ENCODE peak calls at places on chromosomes 11 and 22, in nine cellular contexts. One of them, this sample, is unnamed.
A peak's percentile ranks its signal among the peaks of the same experiment; 100 is the strongest.

GRCh38 chr22:30868663-30869385 is 99.8 kb downstream of the MORC2 start:
- DNase-seq in activated T-cell treated with anti-CD3 and anti-CD28 coated beads for 1 hour: no peak
- DNase-seq in HS-27A: no peak
- DNase-seq in RCC 7860: no peak
- DNase-seq in naive thymus-derived CD8-positive, alpha-beta T cell: no peak
- DNase-seq in right cardiac atrium: peak; percentile 34
- DNase-seq in Kasumi-1: no peak
- DNase-seq in NCI-H1930: no peak
- DNase-seq in EH: peak; percentile 16
- DNase-seq in this sample: no peak

GRCh38 chr11:85764796-85765195 is 46.1 kb downstream of the SYTL2 start:
- DNase-seq in activated T-cell treated with anti-CD3 and anti-CD28 coated beads for 1 hour: no peak
- DNase-seq in HS-27A: no peak
- DNase-seq in RCC 7860: no peak
- DNase-seq in naive thymus-derived CD8-positive, alpha-beta T cell: no peak
- DNase-seq in right cardiac atrium: no peak
- DNase-seq in Kasumi-1: no peak
- DNase-seq in NCI-H1930: no peak
- DNase-seq in EH: no peak
- DNase-seq in this sample: no peak

GRCh38 chr11:8807544-8808225 is 103.3 kb upstream of the AKIP1 start:
- DNase-seq in activated T-cell treated with anti-CD3 and anti-CD28 coated beads for 1 hour: no peak
- DNase-seq in HS-27A: peak; percentile 62
- DNase-seq in RCC 7860: peak; percentile 32
- DNase-seq in naive thymus-derived CD8-positive, alpha-beta T cell: no peak
- DNase-seq in right cardiac atrium: peak; percentile 79
- DNase-seq in Kasumi-1: no peak
- DNase-seq in NCI-H1930: no peak
- DNase-seq in EH: peak; percentile 96
- DNase-seq in this sample: no peak

GRCh38 chr22:43387815-43388214 is 24.0 kb upstream of the MPPED1 start:
- DNase-seq in activated T-cell treated with anti-CD3 and anti-CD28 coated beads for 1 hour: no peak
- DNase-seq in HS-27A: no peak
- DNase-seq in RCC 7860: no peak
- DNase-seq in naive thymus-derived CD8-positive, alpha-beta T cell: no peak
- DNase-seq in right cardiac atrium: no peak
- DNase-seq in Kasumi-1: no peak
- DNase-seq in NCI-H1930: no peak
- DNase-seq in EH: no peak
- DNase-seq in this sample: no peak

GRCh38 chr11:126992065-126992803 is 8.3 kb downstream of the KIRREL3 start:
- DNase-seq in activated T-cell treated with anti-CD3 and anti-CD28 coated beads for 1 hour: no peak
- DNase-seq in HS-27A: peak; percentile 67
- DNase-seq in RCC 7860: peak; percentile 99
- DNase-seq in naive thymus-derived CD8-positive, alpha-beta T cell: no peak
- DNase-seq in right cardiac atrium: no peak
- DNase-seq in Kasumi-1: no peak
- DNase-seq in NCI-H1930: no peak
- DNase-seq in EH: peak; percentile 100
- DNase-seq in this sample: no peak

GRCh38 chr11:17575431-17576425 is 28.7 kb downstream of the OTOG start:
- DNase-seq in activated T-cell treated with anti-CD3 and anti-CD28 coated beads for 1 hour: no peak
- DNase-seq in HS-27A: no peak
- DNase-seq in RCC 7860: no peak
- DNase-seq in naive thymus-derived CD8-positive, alpha-beta T cell: no peak
- DNase-seq in right cardiac atrium: no peak
- DNase-seq in Kasumi-1: no peak
- DNase-seq in NCI-H1930: no peak
- DNase-seq in EH: no peak
- DNase-seq in this sample: no peak

GRCh38 chr11:102241026-102241425 is 76.3 kb upstream of the BIRC3 start:
- DNase-seq in activated T-cell treated with anti-CD3 and anti-CD28 coated beads for 1 hour: no peak
- DNase-seq in HS-27A: no peak
- DNase-seq in RCC 7860: peak; percentile 30
- DNase-seq in naive thymus-derived CD8-positive, alpha-beta T cell: no peak
- DNase-seq in right cardiac atrium: no peak
- DNase-seq in Kasumi-1: no peak
- DNase-seq in NCI-H1930: no peak
- DNase-seq in EH: peak; percentile 66
- DNase-seq in this sample: no peak

GRCh38 chr11:40328890-40329617 is 1130.4 kb downstream of the LRRC4C start:
- DNase-seq in activated T-cell treated with anti-CD3 and anti-CD28 coated beads for 1 hour: no peak
- DNase-seq in HS-27A: peak; percentile 46
- DNase-seq in RCC 7860: peak; percentile 99
- DNase-seq in naive thymus-derived CD8-positive, alpha-beta T cell: no peak
- DNase-seq in right cardiac atrium: no peak
- DNase-seq in Kasumi-1: no peak
- DNase-seq in NCI-H1930: no peak
- DNase-seq in EH: peak; percentile 100
- DNase-seq in this sample: no peak

GRCh38 chr22:31346255-31346732 is at the start of gene PATZ1:
- DNase-seq in activated T-cell treated with anti-CD3 and anti-CD28 coated beads for 1 hour: peak; percentile 69
- DNase-seq in HS-27A: peak; percentile 34
- DNase-seq in RCC 7860: peak; percentile 36
- DNase-seq in naive thymus-derived CD8-positive, alpha-beta T cell: peak; percentile 89
- DNase-seq in right cardiac atrium: peak; percentile 91
- DNase-seq in Kasumi-1: peak; percentile 92
- DNase-seq in NCI-H1930: peak; percentile 67
- DNase-seq in EH: peak; percentile 78
- DNase-seq in this sample: peak; percentile 43

GRCh38 chr11:75339685-75340409 is 11.6 kb downstream of the ARRB1 start:
- DNase-seq in activated T-cell treated with anti-CD3 and anti-CD28 coated beads for 1 hour: no peak
- DNase-seq in HS-27A: no peak
- DNase-seq in RCC 7860: no peak
- DNase-seq in naive thymus-derived CD8-positive, alpha-beta T cell: no peak
- DNase-seq in right cardiac atrium: peak; percentile 78
- DNase-seq in Kasumi-1: no peak
- DNase-seq in NCI-H1930: no peak
- DNase-seq in EH: peak; percentile 22
- DNase-seq in this sample: no peak

GRCh38 chr22:26466196-26466595 is 17.4 kb downstream of the HPS4 start:
- DNase-seq in activated T-cell treated with anti-CD3 and anti-CD28 coated beads for 1 hour: no peak
- DNase-seq in HS-27A: no peak
- DNase-seq in RCC 7860: no peak
- DNase-seq in naive thymus-derived CD8-positive, alpha-beta T cell: no peak
- DNase-seq in right cardiac atrium: no peak
- DNase-seq in Kasumi-1: no peak
- DNase-seq in NCI-H1930: no peak
- DNase-seq in EH: peak; percentile 11
- DNase-seq in this sample: no peak

GRCh38 chr11:61882879-61883278 is 8.5 kb downstream of the FADS3 start:
- DNase-seq in activated T-cell treated with anti-CD3 and anti-CD28 coated beads for 1 hour: no peak
- DNase-seq in HS-27A: no peak
- DNase-seq in RCC 7860: no peak
- DNase-seq in naive thymus-derived CD8-positive, alpha-beta T cell: no peak
- DNase-seq in right cardiac atrium: no peak
- DNase-seq in Kasumi-1: no peak
- DNase-seq in NCI-H1930: no peak
- DNase-seq in EH: no peak
- DNase-seq in this sample: no peak

GRCh38 chr11:34468209-34468841 is 29.6 kb downstream of the CAT start:
- DNase-seq in activated T-cell treated with anti-CD3 and anti-CD28 coated beads for 1 hour: peak; percentile 12
- DNase-seq in HS-27A: no peak
- DNase-seq in RCC 7860: peak; percentile 31
- DNase-seq in naive thymus-derived CD8-positive, alpha-beta T cell: peak; percentile 7
- DNase-seq in right cardiac atrium: no peak
- DNase-seq in Kasumi-1: peak; percentile 75
- DNase-seq in NCI-H1930: no peak
- DNase-seq in EH: peak; percentile 30
- DNase-seq in this sample: no peak

GRCh38 chr22:47061226-47061625 is 298.8 kb downstream of the TBC1D22A start:
- DNase-seq in activated T-cell treated with anti-CD3 and anti-CD28 coated beads for 1 hour: no peak
- DNase-seq in HS-27A: no peak
- DNase-seq in RCC 7860: no peak
- DNase-seq in naive thymus-derived CD8-positive, alpha-beta T cell: no peak
- DNase-seq in right cardiac atrium: no peak
- DNase-seq in Kasumi-1: no peak
- DNase-seq in NCI-H1930: no peak
- DNase-seq in EH: no peak
- DNase-seq in this sample: no peak

GRCh38 chr11:34558211-34558610 is 44.6 kb upstream of the ELF5 start:
- DNase-seq in activated T-cell treated with anti-CD3 and anti-CD28 coated beads for 1 hour: no peak
- DNase-seq in HS-27A: no peak
- DNase-seq in RCC 7860: no peak
- DNase-seq in naive thymus-derived CD8-positive, alpha-beta T cell: no peak
- DNase-seq in right cardiac atrium: no peak
- DNase-seq in Kasumi-1: no peak
- DNase-seq in NCI-H1930: no peak
- DNase-seq in EH: no peak
- DNase-seq in this sample: no peak

GRCh38 chr11:6604081-6604626 is 580 bp downstream of the ILK start:
- DNase-seq in activated T-cell treated with anti-CD3 and anti-CD28 coated beads for 1 hour: peak; percentile 44
- DNase-seq in HS-27A: peak; percentile 50
- DNase-seq in RCC 7860: peak; percentile 27
- DNase-seq in naive thymus-derived CD8-positive, alpha-beta T cell: peak; percentile 67
- DNase-seq in right cardiac atrium: no peak
- DNase-seq in Kasumi-1: peak; percentile 54
- DNase-seq in NCI-H1930: no peak
- DNase-seq in EH: peak; percentile 78
- DNase-seq in this sample: no peak

GRCh38 chr11:23123766-23124165 is 263.5 kb upstream of the CCDC179 start:
- DNase-seq in activated T-cell treated with anti-CD3 and anti-CD28 coated beads for 1 hour: no peak
- DNase-seq in HS-27A: peak; percentile 11
- DNase-seq in RCC 7860: peak; percentile 6
- DNase-seq in naive thymus-derived CD8-positive, alpha-beta T cell: no peak
- DNase-seq in right cardiac atrium: no peak
- DNase-seq in Kasumi-1: no peak
- DNase-seq in NCI-H1930: no peak
- DNase-seq in EH: peak; percentile 59
- DNase-seq in this sample: no peak

GRCh38 chr22:49026476-49027121 is 801.1 kb downstream of the BRD1 start:
- DNase-seq in activated T-cell treated with anti-CD3 and anti-CD28 coated beads for 1 hour: no peak
- DNase-seq in HS-27A: no peak
- DNase-seq in RCC 7860: no peak
- DNase-seq in naive thymus-derived CD8-positive, alpha-beta T cell: no peak
- DNase-seq in right cardiac atrium: peak; percentile 20
- DNase-seq in Kasumi-1: no peak
- DNase-seq in NCI-H1930: no peak
- DNase-seq in EH: no peak
- DNase-seq in this sample: no peak

GRCh38 chr11:995058-995751 is 41.3 kb downstream of the MUC6 start:
- DNase-seq in activated T-cell treated with anti-CD3 and anti-CD28 coated beads for 1 hour: no peak
- DNase-seq in HS-27A: no peak
- DNase-seq in RCC 7860: no peak
- DNase-seq in naive thymus-derived CD8-positive, alpha-beta T cell: no peak
- DNase-seq in right cardiac atrium: no peak
- DNase-seq in Kasumi-1: no peak
- DNase-seq in NCI-H1930: no peak
- DNase-seq in EH: no peak
- DNase-seq in this sample: no peak

GRCh38 chr11:107563702-107564101 is 1.8 kb downstream of the ALKBH8 start:
- DNase-seq in activated T-cell treated with anti-CD3 and anti-CD28 coated beads for 1 hour: peak; percentile 12
- DNase-seq in HS-27A: no peak
- DNase-seq in RCC 7860: peak; percentile 82
- DNase-seq in naive thymus-derived CD8-positive, alpha-beta T cell: peak; percentile 25
- DNase-seq in right cardiac atrium: no peak
- DNase-seq in Kasumi-1: peak; percentile 46
- DNase-seq in NCI-H1930: no peak
- DNase-seq in EH: peak; percentile 74
- DNase-seq in this sample: no peak

GRCh38 chr11:70689764-70690163 is 291.4 kb downstream of the CTTN start:
- DNase-seq in activated T-cell treated with anti-CD3 and anti-CD28 coated beads for 1 hour: no peak
- DNase-seq in HS-27A: no peak
- DNase-seq in RCC 7860: no peak
- DNase-seq in naive thymus-derived CD8-positive, alpha-beta T cell: no peak
- DNase-seq in right cardiac atrium: no peak
- DNase-seq in Kasumi-1: no peak
- DNase-seq in NCI-H1930: no peak
- DNase-seq in EH: no peak
- DNase-seq in this sample: no peak

GRCh38 chr11:1116666-1117390 is 40.9 kb upstream of the MUC5AC start:
- DNase-seq in activated T-cell treated with anti-CD3 and anti-CD28 coated beads for 1 hour: no peak
- DNase-seq in HS-27A: no peak
- DNase-seq in RCC 7860: no peak
- DNase-seq in naive thymus-derived CD8-positive, alpha-beta T cell: no peak
- DNase-seq in right cardiac atrium: peak; percentile 24
- DNase-seq in Kasumi-1: no peak
- DNase-seq in NCI-H1930: no peak
- DNase-seq in EH: no peak
- DNase-seq in this sample: no peak